ENCODE peak calls at places on chromosome 22, in seven cellular contexts. Y is pancreas, V is testis, E is upper lobe of right lung, Z is left ventricle myocardium inferior, C is lower lobe of right lung, D is adipocyte. L is an unnamed sample. For H3K27me3, the result is how much of the 10 kb centered on the place peaks cover.

GRCh38 chr22:32622004-32622761 is 147.6 kb downstream of the FBXO7 start:
- DNase-seq in C (no peak), V (peak), Y (no peak), Z (peak), D (peak), E (no peak), L (peak)

GRCh38 chr22:44702479-44703219 is 645 bp downstream of the PRR5 start:
- DNase-seq in D (peak), Z (no peak), E (peak), Y (peak), V (peak), C (no peak), L (no peak)

GRCh38 chr22:27097933-27098332 is 440.5 kb downstream of the MIAT start:
- DNase-seq in D (no peak), Y (no peak), Z (no peak), C (no peak), E (no peak), V (no peak), L (no peak)

GRCh38 chr22:41387341-41387740 is 5.6 kb downstream of the TEF start:
- DNase-seq in D (no peak), V (no peak), C (no peak), E (no peak), Z (no peak), Y (no peak), L (no peak)

GRCh38 chr22:41862530-41863266 is 29.8 kb downstream of the SREBF2 start:
- DNase-seq in E (no peak), Y (no peak), V (no peak), D (peak), C (no peak), Z (no peak), L (no peak)

GRCh38 chr22:27552863-27553262 is 248.7 kb downstream of the MN1 start:
- DNase-seq in C (no peak), D (no peak), E (no peak), Z (no peak), Y (no peak), V (no peak), L (no peak)

GRCh38 chr22:41435560-41435959 is 11.0 kb downstream of the TOB2 start:
- DNase-seq in D (no peak), Z (no peak), C (no peak), E (no peak), Y (no peak), V (no peak), L (no peak)

GRCh38 chr22:26835929-26836528 is 178.6 kb downstream of the MIAT start:
- DNase-seq in C (no peak), D (peak), E (no peak), Z (no peak), Y (peak), V (peak), L (no peak)

GRCh38 chr22:41447435-41448188 is 1.0 kb upstream of the TOB2 start:
- DNase-seq in C (peak), E (peak), Y (peak), D (peak), V (peak), Z (peak), L (peak)

GRCh38 chr22:33519140-33519973 is 400.9 kb downstream of the LARGE1 start:
- DNase-seq in D (peak), V (peak), Y (no peak), C (no peak), E (no peak), Z (no peak), L (peak)

GRCh38 chr22:19055801-19056200 is 66.4 kb downstream of the DGCR2 start:
- DNase-seq in Y (no peak), V (no peak), C (peak), Z (no peak), E (peak), D (no peak), L (no peak)

GRCh38 chr22:30217698-30218565 is 28.6 kb downstream of the LIF start:
- DNase-seq in V (no peak), C (no peak), D (peak), E (no peak), Z (no peak), Y (no peak), L (no peak)

GRCh38 chr22:23709107-23709506 is 18.3 kb downstream of the RGL4 start:
- DNase-seq in E (no peak), D (peak), C (no peak), Y (no peak), V (no peak), Z (no peak), L (no peak)

GRCh38 chr22:43587574-43587973 is 175.8 kb downstream of the MPPED1 start:
- DNase-seq in E (no peak), D (no peak), V (no peak), Z (no peak), Y (no peak), C (no peak), L (no peak)

GRCh38 chr22:21014202-21015050 is 539 bp upstream of the P2RX6 start:
- DNase-seq in C (peak), D (peak), Y (peak), V (peak), E (peak), Z (peak), L (peak)

DNA sequence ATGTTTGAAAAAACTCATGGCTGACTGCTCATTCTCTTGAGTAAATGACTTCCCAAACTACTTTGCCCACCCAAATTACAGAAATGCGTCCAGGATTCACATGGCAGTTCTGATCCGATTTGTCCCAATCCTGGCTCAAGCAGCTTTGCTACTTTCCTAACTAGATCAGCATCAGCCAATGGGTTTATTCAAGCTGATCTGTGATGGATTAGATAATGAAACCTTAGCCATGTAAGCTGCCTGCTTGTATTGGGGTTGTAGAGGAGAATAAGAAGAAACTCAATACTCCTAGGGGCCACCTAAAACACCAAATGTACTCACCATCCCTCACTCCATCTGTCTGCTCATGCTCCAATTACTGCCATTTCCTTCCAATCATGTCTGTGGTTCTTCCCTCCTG is 7.0 kb downstream of the RBFOX2 start:
- DNase-seq in Y (no peak), E (no peak), D (peak), V (no peak), Z (no peak), C (no peak), L (no peak)
- H3K27me3 ChIP-seq in Y (under half), E (under half), D (under half), V (under half), Z (under half), C (under half), L (under half)

GRCh38 chr22:49149721-49150608 is 677.7 kb downstream of the BRD1 start:
- DNase-seq in C (no peak), D (no peak), E (no peak), Y (no peak), V (no peak), Z (no peak), L (no peak)

GRCh38 chr22:49152146-49152929 is 675.3 kb downstream of the BRD1 start:
- DNase-seq in Z (no peak), C (no peak), V (no peak), E (peak), Y (no peak), D (no peak), L (no peak)

GRCh38 chr22:49151256-49152131 is 676.2 kb downstream of the BRD1 start:
- DNase-seq in D (no peak), Y (no peak), Z (no peak), C (no peak), V (no peak), E (peak), L (no peak)

GRCh38 chr22:49148895-49149418 is 678.7 kb downstream of the BRD1 start:
- DNase-seq in D (no peak), E (no peak), Y (no peak), V (no peak), C (no peak), Z (no peak), L (no peak)

GRCh38 chr22:49150801-49151221 is 676.9 kb downstream of the BRD1 start:
- DNase-seq in C (no peak), Z (no peak), Y (no peak), V (no peak), E (no peak), D (no peak), L (no peak)
- H3K4me3 ChIP-seq in C (no peak), Z (no peak), Y (no peak), V (no peak), E (no peak), D (no peak), L (no peak)

DNA sequence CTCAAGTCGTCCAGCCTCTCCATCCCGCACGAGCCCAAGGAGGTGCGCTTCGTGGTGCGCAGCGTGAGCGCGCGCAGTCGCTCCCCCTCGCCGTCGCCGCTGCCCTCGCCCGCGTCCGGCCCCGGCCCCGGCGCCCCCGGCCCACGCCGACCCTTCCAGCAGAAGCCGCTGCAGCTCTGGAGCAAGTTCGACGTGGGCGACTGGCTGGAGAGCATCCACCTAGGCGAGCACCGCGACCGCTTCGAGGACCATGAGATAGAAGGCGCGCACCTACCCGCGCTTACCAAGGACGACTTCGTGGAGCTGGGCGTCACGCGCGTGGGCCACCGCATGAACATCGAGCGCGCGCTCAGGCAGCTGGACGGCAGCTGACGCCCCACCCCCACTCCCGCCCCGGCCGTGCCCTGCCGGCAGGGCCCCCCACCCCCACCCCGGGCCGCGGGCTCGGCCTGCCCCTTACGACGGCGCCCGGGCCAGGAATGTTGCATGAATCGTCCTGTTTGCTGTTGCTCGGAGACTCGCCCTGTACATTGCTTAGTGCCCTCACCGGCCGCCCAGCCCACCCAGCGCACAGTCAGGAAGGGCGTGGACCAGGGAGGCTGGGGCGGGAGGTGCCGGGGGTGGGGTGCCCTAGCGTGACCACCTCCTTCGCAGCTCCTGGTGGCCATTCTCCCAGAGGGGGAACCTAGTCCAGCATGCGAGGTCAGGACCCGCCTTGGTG is 6.9 kb upstream of the ACR start:
- DNase-seq in Y (peak), D (no peak), E (peak), Z (peak), V (peak), C (peak), L (peak)
- H3K27me3 ChIP-seq in Y (under half), D (under half), E (under half), Z (half or more), V (under half), C (under half), L (half or more)

DNA sequence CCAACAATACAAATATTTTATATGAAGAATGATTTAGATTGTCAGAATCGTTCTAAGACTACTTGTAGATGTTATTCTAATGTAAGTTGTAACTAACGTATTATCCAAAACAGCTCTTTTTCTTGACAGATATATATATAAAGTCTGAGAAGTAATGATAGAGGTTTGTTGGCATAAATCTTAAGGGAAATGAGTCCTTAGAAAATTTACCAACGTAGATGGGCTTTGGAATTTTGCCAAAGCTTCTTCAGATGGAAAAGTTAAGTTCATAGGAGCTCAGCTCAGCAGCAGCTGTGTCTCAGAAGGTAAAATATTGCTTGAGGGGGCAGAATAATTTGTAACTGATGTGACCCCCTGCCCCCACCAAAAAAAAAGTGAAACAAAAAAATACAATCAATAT is 66.7 kb downstream of the BID start:
- DNase-seq in V (no peak), E (no peak), C (no peak), D (peak), Z (no peak), Y (no peak), L (no peak)
- H3K4me3 ChIP-seq in V (no peak), E (peak), C (peak), D (peak), Z (peak), Y (no peak), L (peak)

GRCh38 chr22:22369962-22370265 is 125.3 kb downstream of the VPREB1 start:
- DNase-seq in V (no peak), C (no peak), Z (no peak), D (no peak), Y (no peak), E (no peak), L (no peak)
- H3K27me3 ChIP-seq in V (under half), C (under half), Z (under half), D (half or more), Y (under half), E (under half), L (under half)

GRCh38 chr22:39456262-39457046 is at the start of gene MGAT3:
- DNase-seq in C (no peak), E (no peak), Y (no peak), V (peak), Z (no peak), D (peak), L (no peak)
- H3K4me3 ChIP-seq in C (peak), E (peak), Y (peak), V (peak), Z (peak), D (peak), L (peak)